ENCODE peak calls at places on chromosomes 1 and 21, in five cellular contexts. One of them, this sample, is unnamed.
A peak's percentile ranks its signal among the peaks of the same experiment; 100 is the strongest.

GRCh38 chr21:42397291-42398129 is 1.7 kb upstream of the TMPRSS3 start:
- DNase-seq in RWPE1: no peak
- DNase-seq in stimulated activated CD4-positive, alpha-beta T cell treated with anti-CD3 and anti-CD28 coated beads, Interleukin-1b, Interleukin-23, amount 100 ng/mL, for 1 hour: no peak
- DNase-seq in activated CD4-positive, alpha-beta T cell treated with anti-CD3 and anti-CD28 coated beads, Interleukin-2, amount 50 U/mL, for 48 hours: no peak
- DNase-seq in Daoy: no peak
- DNase-seq in this sample: no peak

GRCh38 chr1:246638941-246639655 is 72.8 kb downstream of the CNST start:
- DNase-seq in stimulated activated CD4-positive, alpha-beta T cell treated with anti-CD3 and anti-CD28 coated beads, Interleukin-1b, Interleukin-23, amount 100 ng/mL, for 1 hour: no peak
- DNase-seq in Daoy: no peak
- DNase-seq in activated CD4-positive, alpha-beta T cell treated with anti-CD3 and anti-CD28 coated beads, Interleukin-2, amount 50 U/mL, for 48 hours: no peak
- DNase-seq in RWPE1: no peak
- DNase-seq in this sample: no peak

GRCh38 chr1:194698908-194699318 is 1512.5 kb upstream of the B3GALT2 start:
- DNase-seq in activated CD4-positive, alpha-beta T cell treated with anti-CD3 and anti-CD28 coated beads, Interleukin-2, amount 50 U/mL, for 48 hours: no peak
- DNase-seq in stimulated activated CD4-positive, alpha-beta T cell treated with anti-CD3 and anti-CD28 coated beads, Interleukin-1b, Interleukin-23, amount 100 ng/mL, for 1 hour: no peak
- DNase-seq in Daoy: no peak
- DNase-seq in RWPE1: no peak
- DNase-seq in this sample: no peak

GRCh38 chr1:54287821-54288220 is 87.9 kb downstream of the MRPL37 start:
- DNase-seq in stimulated activated CD4-positive, alpha-beta T cell treated with anti-CD3 and anti-CD28 coated beads, Interleukin-1b, Interleukin-23, amount 100 ng/mL, for 1 hour: no peak
- DNase-seq in Daoy: peak; percentile 33
- DNase-seq in RWPE1: no peak
- DNase-seq in activated CD4-positive, alpha-beta T cell treated with anti-CD3 and anti-CD28 coated beads, Interleukin-2, amount 50 U/mL, for 48 hours: no peak
- DNase-seq in this sample: no peak

GRCh38 chr1:236332092-236332758 is 50.5 kb upstream of the ERO1B start:
- DNase-seq in activated CD4-positive, alpha-beta T cell treated with anti-CD3 and anti-CD28 coated beads, Interleukin-2, amount 50 U/mL, for 48 hours: no peak
- DNase-seq in RWPE1: no peak
- DNase-seq in stimulated activated CD4-positive, alpha-beta T cell treated with anti-CD3 and anti-CD28 coated beads, Interleukin-1b, Interleukin-23, amount 100 ng/mL, for 1 hour: no peak
- DNase-seq in Daoy: no peak
- DNase-seq in this sample: no peak

GRCh38 chr21:43211085-43212071 is 42.6 kb downstream of the CRYAA start:
- DNase-seq in RWPE1: no peak
- DNase-seq in Daoy: no peak
- DNase-seq in stimulated activated CD4-positive, alpha-beta T cell treated with anti-CD3 and anti-CD28 coated beads, Interleukin-1b, Interleukin-23, amount 100 ng/mL, for 1 hour: no peak
- DNase-seq in activated CD4-positive, alpha-beta T cell treated with anti-CD3 and anti-CD28 coated beads, Interleukin-2, amount 50 U/mL, for 48 hours: no peak
- DNase-seq in this sample: no peak

GRCh38 chr1:111471012-111471411 is 2.8 kb upstream of the C1orf162 start:
- DNase-seq in activated CD4-positive, alpha-beta T cell treated with anti-CD3 and anti-CD28 coated beads, Interleukin-2, amount 50 U/mL, for 48 hours: peak; percentile 67
- DNase-seq in RWPE1: no peak
- DNase-seq in stimulated activated CD4-positive, alpha-beta T cell treated with anti-CD3 and anti-CD28 coated beads, Interleukin-1b, Interleukin-23, amount 100 ng/mL, for 1 hour: peak; percentile 9
- DNase-seq in Daoy: no peak
- DNase-seq in this sample: no peak

GRCh38 chr1:211035821-211036380 is 98.0 kb downstream of the KCNH1 start:
- DNase-seq in stimulated activated CD4-positive, alpha-beta T cell treated with anti-CD3 and anti-CD28 coated beads, Interleukin-1b, Interleukin-23, amount 100 ng/mL, for 1 hour: no peak
- DNase-seq in RWPE1: no peak
- DNase-seq in Daoy: no peak
- DNase-seq in activated CD4-positive, alpha-beta T cell treated with anti-CD3 and anti-CD28 coated beads, Interleukin-2, amount 50 U/mL, for 48 hours: no peak
- DNase-seq in this sample: no peak

GRCh38 chr1:230120949-230121381 is 53.9 kb downstream of the GALNT2 start:
- DNase-seq in stimulated activated CD4-positive, alpha-beta T cell treated with anti-CD3 and anti-CD28 coated beads, Interleukin-1b, Interleukin-23, amount 100 ng/mL, for 1 hour: no peak
- DNase-seq in RWPE1: no peak
- DNase-seq in Daoy: peak; percentile 34
- DNase-seq in activated CD4-positive, alpha-beta T cell treated with anti-CD3 and anti-CD28 coated beads, Interleukin-2, amount 50 U/mL, for 48 hours: no peak
- DNase-seq in this sample: peak; percentile 38

GRCh38 chr1:2829846-2830615 is 28.5 kb upstream of the TTC34 start:
- DNase-seq in RWPE1: no peak
- DNase-seq in stimulated activated CD4-positive, alpha-beta T cell treated with anti-CD3 and anti-CD28 coated beads, Interleukin-1b, Interleukin-23, amount 100 ng/mL, for 1 hour: no peak
- DNase-seq in activated CD4-positive, alpha-beta T cell treated with anti-CD3 and anti-CD28 coated beads, Interleukin-2, amount 50 U/mL, for 48 hours: no peak
- DNase-seq in Daoy: no peak
- DNase-seq in this sample: no peak

GRCh38 chr1:219670426-219671149 is 57.7 kb upstream of the ZC3H11B start:
- DNase-seq in stimulated activated CD4-positive, alpha-beta T cell treated with anti-CD3 and anti-CD28 coated beads, Interleukin-1b, Interleukin-23, amount 100 ng/mL, for 1 hour: no peak
- DNase-seq in activated CD4-positive, alpha-beta T cell treated with anti-CD3 and anti-CD28 coated beads, Interleukin-2, amount 50 U/mL, for 48 hours: no peak
- DNase-seq in RWPE1: no peak
- DNase-seq in Daoy: no peak
- DNase-seq in this sample: no peak

This sample was measured in HTR-8/SVneo.